ENCODE peak calls at places on chromosomes 13 and 19, in ten cellular contexts. E is AG04450, J is neural progenitor cell, P is osteocyte, H is heart right ventricle, B is lower lobe of right lung, U is mesothelial cell of epicardium, K is AG09319, G is left ventricle myocardium inferior, F is activated B cell treated with CpG ODN at 0.5 μM for 24 hours. Q is an unnamed sample.
A peak's percentile ranks its signal among the peaks of the same experiment; 100 is the strongest.

GRCh38 chr13:95536629-95537241 is 15.8 kb upstream of the CLDN10 start:
- DNase-seq in H (no peak), J (no peak), K (no peak), B (no peak), E (no peak), F (no peak), U (no peak), P (no peak), G (no peak), Q (no peak)

GRCh38 chr13:41458187-41458938 is 1.0 kb downstream of the RGCC start:
- DNase-seq in J (peak; percentile 54), P (no peak), U (peak; percentile 48), B (peak; percentile 75), F (peak; percentile 35), G (peak; percentile 26), K (no peak), H (peak; percentile 41), E (no peak), Q (no peak)

GRCh38 chr13:97359181-97360057 is 74.5 kb upstream of the RAP2A start:
- DNase-seq in K (no peak), U (peak; percentile 46), H (no peak), B (no peak), J (peak; percentile 80), G (no peak), P (no peak), E (peak; percentile 87), F (no peak), Q (no peak)

GRCh38 chr13:110607675-110608224 is 7.6 kb upstream of the NAXD start:
- DNase-seq in F (no peak), U (no peak), G (no peak), K (no peak), E (no peak), B (no peak), H (no peak), P (no peak), J (no peak), Q (no peak)

GRCh38 chr13:25906211-25906661 is 145.6 kb downstream of the SHISA2 start:
- DNase-seq in P (no peak), G (no peak), J (no peak), H (no peak), B (no peak), F (no peak), K (no peak), E (no peak), U (no peak), Q (no peak)

GRCh38 chr13:100392709-100393630 is 195.6 kb downstream of the GGACT start:
- DNase-seq in F (no peak), K (peak; percentile 98), J (no peak), U (no peak), G (peak; percentile 56), P (peak; percentile 94), B (peak; percentile 55), H (peak; percentile 18), E (peak; percentile 98), Q (peak; percentile 84)

GRCh38 chr19:30450101-30450500 is 77.9 kb downstream of the ZNF536 start:
- DNase-seq in K (peak; percentile 10), H (peak; percentile 27), E (no peak), G (peak; percentile 36), F (no peak), U (peak; percentile 37), P (no peak), B (no peak), J (peak; percentile 71), Q (no peak)

GRCh38 chr19:7397687-7398086 is 49.0 kb downstream of the ARHGEF18 start:
- DNase-seq in H (no peak), P (no peak), F (no peak), E (peak; percentile 43), K (no peak), U (no peak), B (no peak), G (no peak), J (no peak), Q (no peak)

GRCh38 chr13:74573654-74574053 is 439.4 kb upstream of the KLF12 start:
- DNase-seq in J (peak; percentile 28), E (no peak), F (no peak), P (no peak), K (no peak), B (no peak), G (peak; percentile 14), H (peak; percentile 11), U (no peak), Q (no peak)

GRCh38 chr19:12365372-12366162 is at the start of gene ZNF442:
- DNase-seq in B (peak; percentile 94), H (peak; percentile 94), G (peak; percentile 97), U (peak; percentile 90), P (peak; percentile 98), F (peak; percentile 68), K (peak; percentile 80), J (peak; percentile 100), E (peak; percentile 82), Q (peak; percentile 77)

GRCh38 chr13:110476220-110476617 is 85.3 kb downstream of the RAB20 start:
- DNase-seq in B (no peak), E (no peak), U (no peak), J (no peak), K (no peak), F (no peak), H (no peak), P (no peak), G (no peak), Q (no peak)

GRCh38 chr13:39970177-39970846 is 314.9 kb downstream of the COG6 start:
- DNase-seq in K (no peak), G (no peak), J (peak; percentile 38), H (no peak), U (no peak), E (no peak), F (no peak), P (no peak), B (no peak), Q (no peak)

GRCh38 chr13:45137501-45137880 is 17.2 kb downstream of the GTF2F2 start:
- DNase-seq in P (no peak), U (no peak), B (no peak), K (no peak), J (no peak), H (no peak), F (no peak), E (no peak), G (no peak), Q (no peak)

GRCh38 chr13:88544836-88545235 is 873.7 kb downstream of the SLITRK5 start:
- DNase-seq in K (no peak), F (no peak), P (no peak), E (no peak), J (no peak), H (no peak), U (no peak), G (no peak), B (no peak), Q (no peak)

GRCh38 chr13:106527806-106528205 is 7.7 kb downstream of the EFNB2 start:
- DNase-seq in F (no peak), E (no peak), K (no peak), J (no peak), U (no peak), B (no peak), P (no peak), H (no peak), G (no peak), Q (no peak)

GRCh38 chr13:109626386-109627171 is 159.8 kb downstream of the IRS2 start:
- DNase-seq in P (no peak), F (no peak), J (peak; percentile 10), E (no peak), K (no peak), H (no peak), B (no peak), U (no peak), G (no peak), Q (no peak)

GRCh38 chr13:100835695-100836094 is 161.1 kb upstream of the TMTC4 start:
- DNase-seq in J (no peak), G (no peak), P (no peak), E (no peak), B (no peak), K (no peak), H (no peak), F (no peak), U (no peak), Q (no peak)

GRCh38 chr19:50415661-50416033 is 3.1 kb upstream of the SPIB start:
- DNase-seq in G (peak; percentile 27), U (no peak), H (peak; percentile 36), P (no peak), E (no peak), K (no peak), F (peak; percentile 95), B (peak; percentile 79), J (no peak), Q (no peak)
- TF ChIP-seq CTCF in G (no peak), U (no peak), H (no peak), P (no peak), E (no peak), K (no peak), F (no peak), B (no peak), J (no peak), Q (no peak)

GRCh38 chr19:10861118-10861651 is 10.2 kb upstream of the CARM1 start:
- DNase-seq in H (no peak), P (no peak), U (no peak), G (no peak), J (peak; percentile 45), B (peak; percentile 63), E (no peak), K (no peak), F (no peak), Q (no peak)
- TF ChIP-seq CTCF in H (peak; percentile 20), P (peak; percentile 42), U (peak; percentile 63), G (peak; percentile 38), J (peak; percentile 53), B (peak; percentile 43), E (peak; percentile 56), K (peak; percentile 42), F (no peak), Q (no peak)

GRCh38 chr19:29289020-29289419 is 76.1 kb upstream of the UQCRFS1 start:
- DNase-seq in K (no peak), E (no peak), F (no peak), B (no peak), P (no peak), U (no peak), H (no peak), J (no peak), G (no peak), Q (no peak)
- TF ChIP-seq CTCF in K (no peak), E (no peak), F (no peak), B (no peak), P (no peak), U (no peak), H (no peak), J (no peak), G (no peak), Q (no peak)

GRCh38 chr19:9911524-9911923 is 24.8 kb downstream of the OLFM2 start:
- DNase-seq in P (no peak), J (no peak), K (no peak), G (no peak), H (no peak), B (no peak), F (no peak), U (no peak), E (no peak), Q (no peak)

GRCh38 chr19:9910625-9911024 is 25.7 kb downstream of the OLFM2 start:
- DNase-seq in P (no peak), H (no peak), B (no peak), F (no peak), E (no peak), J (no peak), U (no peak), G (no peak), K (no peak), Q (no peak)

GRCh38 chr19:9912551-9913236 is 23.6 kb downstream of the OLFM2 start:
- DNase-seq in U (no peak), E (no peak), P (no peak), B (no peak), H (no peak), G (no peak), J (no peak), F (no peak), K (no peak), Q (no peak)

GRCh38 chr19:9906475-9907087 is 29.7 kb downstream of the OLFM2 start:
- DNase-seq in K (no peak), U (no peak), J (peak; percentile 10), B (no peak), F (no peak), H (no peak), G (no peak), E (no peak), P (no peak), Q (no peak)

GRCh38 chr19:9909251-9909650 is 27.1 kb downstream of the OLFM2 start:
- DNase-seq in H (no peak), B (no peak), P (no peak), K (no peak), E (no peak), F (no peak), G (no peak), U (no peak), J (no peak), Q (no peak)
- TF ChIP-seq CTCF in H (no peak), B (no peak), P (no peak), K (no peak), E (no peak), F (no peak), G (no peak), U (no peak), J (no peak), Q (no peak)

Q was measured in omental fat pad.